ENCODE peak calls at places on chromosome 9, in five cellular contexts. L, K, M, G and E are unnamed samples.

GRCh38 chr9:82054264-82055015 is 65.9 kb downstream of the SPATA31D1 start:
- DNase-seq in K (no peak), M (no peak), L (no peak), G (no peak), E (no peak)

GRCh38 chr9:129161534-129161837 is 16.6 kb downstream of the IER5L start:
- DNase-seq in K (no peak), L (no peak), M (no peak), G (no peak), E (no peak)

GRCh38 chr9:122036408-122036807 is 56.7 kb downstream of the TTLL11 start:
- DNase-seq in M (peak; percentile 0), G (no peak), L (no peak), K (no peak), E (no peak)

GRCh38 chr9:112166176-112167140 is 8.6 kb downstream of the SUSD1 start:
- DNase-seq in L (no peak), K (no peak), M (peak; percentile 67), G (peak; percentile 39), E (peak; percentile 74)

GRCh38 chr9:10396641-10397040 is 216.2 kb downstream of the PTPRD start:
- DNase-seq in K (no peak), G (no peak), L (no peak), M (no peak), E (no peak)

GRCh38 chr9:88266416-88266815 is 121.8 kb upstream of the SPIN1 start:
- DNase-seq in M (no peak), K (no peak), G (no peak), L (no peak), E (no peak)

GRCh38 chr9:82783045-82783444 is 279.9 kb downstream of the RASEF start:
- DNase-seq in M (no peak), K (no peak), L (no peak), G (no peak), E (no peak)

GRCh38 chr9:29740518-29740917 is 2167.2 kb upstream of the C9orf72 start:
- DNase-seq in L (no peak), M (no peak), K (no peak), G (peak; percentile 39), E (no peak)

GRCh38 chr9:131609116-131609830 is 64.0 kb downstream of the PRRT1B start:
- DNase-seq in K (no peak), L (no peak), M (peak; percentile 75), G (peak; percentile 48), E (no peak)

GRCh38 chr9:78713746-78714405 is 417.0 kb downstream of the PSAT1 start:
- DNase-seq in M (peak; percentile 75), L (no peak), K (peak; percentile 24), G (no peak), E (no peak)

GRCh38 chr9:134693641-134694367 is 52.2 kb downstream of the COL5A1 start:
- DNase-seq in M (no peak), K (no peak), L (no peak), G (no peak), E (no peak)

GRCh38 chr9:5817776-5818336 is 15.1 kb downstream of the ERMP1 start:
- DNase-seq in K (peak; percentile 48), G (peak; percentile 85), L (no peak), M (peak; percentile 31), E (no peak)